ENCODE peak calls at places on chromosomes 16 and 17, in ten cellular contexts. R, C, W, N, X, Z, I, V, A and K are unnamed samples.

GRCh38 chr17:7888184-7888920 is at the start of gene CHD3:
- DNase-seq in R (peak), C (peak), W (no peak), N (no peak), X (peak), Z (peak), I (peak), V (no peak), A (no peak), K (peak)

GRCh38 chr17:80969030-80969673 is 22.5 kb upstream of the CHMP6 start:
- DNase-seq in R (no peak), C (no peak), W (no peak), N (no peak), X (no peak), Z (no peak), I (peak), V (peak), A (no peak), K (no peak)

GRCh38 chr16:69171325-69172095 is 15.5 kb upstream of the SNTB2 start:
- DNase-seq in R (peak), C (peak), W (no peak), N (no peak), X (peak), Z (no peak), I (no peak), V (no peak), A (no peak), K (no peak)

GRCh38 chr16:76940251-76940650 is 250.7 kb upstream of the MON1B start:
- DNase-seq in R (no peak), C (no peak), W (no peak), N (no peak), X (no peak), Z (no peak), I (no peak), V (no peak), A (no peak), K (no peak)

GRCh38 chr17:80129006-80129565 is 17.8 kb downstream of the EIF4A3 start:
- DNase-seq in R (peak), C (peak), W (no peak), N (no peak), X (no peak), Z (no peak), I (no peak), V (no peak), A (no peak), K (no peak)

GRCh38 chr17:80768936-80769335 is 222.7 kb upstream of the CHMP6 start:
- DNase-seq in R (no peak), C (no peak), W (no peak), N (no peak), X (no peak), Z (no peak), I (no peak), V (no peak), A (no peak), K (no peak)

GRCh38 chr16:53159781-53160436 is 105.1 kb downstream of the CHD9 start:
- DNase-seq in R (peak), C (peak), W (peak), N (no peak), X (peak), Z (peak), I (no peak), V (peak), A (peak), K (no peak)

GRCh38 chr16:89026121-89026612 is 49.2 kb upstream of the CBFA2T3 start:
- DNase-seq in R (no peak), C (no peak), W (no peak), N (no peak), X (no peak), Z (no peak), I (no peak), V (peak), A (no peak), K (no peak)

DNA sequence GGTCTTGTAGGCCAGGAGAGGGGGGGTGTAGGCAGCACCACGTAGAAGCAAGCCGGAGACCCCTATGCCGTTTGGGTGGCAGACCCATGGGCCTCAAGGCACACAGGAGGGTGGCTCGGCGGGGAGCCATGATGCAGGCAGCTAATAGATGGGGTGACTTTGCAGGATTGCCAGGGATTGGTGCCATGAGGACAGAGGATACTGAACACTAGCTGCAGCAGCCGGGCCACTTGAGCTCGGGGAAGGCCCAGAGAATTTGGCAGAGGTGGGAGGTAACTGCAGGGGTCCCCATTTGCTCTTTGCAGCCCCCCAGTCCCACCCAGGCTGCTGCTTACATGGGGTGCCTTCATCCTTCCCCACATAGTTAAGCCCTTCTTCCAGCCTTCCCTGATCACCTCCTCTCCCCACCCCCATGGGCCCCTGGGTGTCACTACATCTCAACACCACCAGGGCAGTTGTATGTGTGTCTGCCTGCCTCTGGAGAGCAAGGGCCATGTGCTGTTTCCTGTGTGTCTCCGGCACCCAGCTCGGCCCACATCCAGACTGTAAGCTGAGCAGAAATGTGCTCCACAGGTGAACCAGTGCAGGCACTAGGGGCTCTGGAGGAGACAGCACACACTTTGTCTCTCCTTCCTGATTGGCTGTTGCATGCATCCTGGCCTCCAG is 52.1 kb downstream of the SREBF1 start:
- DNase-seq in R (no peak), C (no peak), W (peak), N (no peak), X (peak), Z (no peak), I (no peak), V (no peak), A (no peak), K (peak)
- H3K4me3 ChIP-seq in R (no peak), C (no peak), W (no peak), N (peak), X (no peak), Z (no peak), I (no peak), V (no peak), A (no peak), K (no peak)

DNA sequence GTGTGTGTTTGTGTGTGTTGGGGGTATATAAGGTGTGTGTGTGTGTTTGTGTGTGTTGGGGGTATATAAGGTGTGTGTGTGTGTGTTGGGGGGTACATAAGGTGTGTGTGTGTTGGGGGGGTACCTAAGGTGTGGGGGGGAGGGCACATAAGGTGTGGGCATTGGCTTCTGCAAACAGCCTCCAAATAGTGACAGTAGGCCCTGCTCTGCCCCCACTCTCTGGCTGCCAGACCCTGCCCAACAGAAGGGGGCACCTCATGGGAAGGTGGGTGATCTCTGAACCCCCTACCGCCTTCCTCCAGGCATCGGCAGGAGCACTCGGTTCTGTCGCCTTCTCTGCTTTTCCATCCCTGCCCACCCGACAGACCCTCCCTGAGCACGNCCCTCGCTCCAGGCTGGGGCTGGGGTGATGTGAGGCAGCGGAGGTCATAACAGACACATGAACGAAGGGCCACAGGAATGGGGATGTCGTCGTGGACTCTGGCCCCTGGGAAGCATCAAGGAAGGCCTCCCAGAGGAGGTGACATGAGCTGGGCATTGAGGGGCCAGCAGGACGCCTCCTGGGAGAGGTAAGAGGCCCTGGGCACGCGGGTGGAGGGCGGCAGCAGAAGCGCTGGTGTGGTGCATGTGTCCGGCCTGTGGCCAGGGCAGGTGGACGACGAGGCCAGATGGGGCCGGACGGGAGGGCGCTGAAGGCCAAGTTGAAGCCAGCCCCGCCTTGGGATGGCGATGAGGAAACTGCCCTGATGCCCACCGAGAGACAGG is 136.6 kb upstream of the RPH3AL start:
- DNase-seq in R (peak), C (peak), W (no peak), N (no peak), X (peak), Z (no peak), I (no peak), V (peak), A (peak), K (no peak)
- H3K4me3 ChIP-seq in R (peak), C (peak), W (peak), N (peak), X (no peak), Z (peak), I (peak), V (peak), A (peak), K (peak)

GRCh38 chr16:68000450-68000849 is 1.2 kb upstream of the DPEP2 start:
- DNase-seq in R (peak), C (peak), W (no peak), N (no peak), X (no peak), Z (no peak), I (no peak), V (peak), A (no peak), K (no peak)
- H3K4me3 ChIP-seq in R (no peak), C (no peak), W (no peak), N (no peak), X (no peak), Z (no peak), I (no peak), V (no peak), A (no peak), K (no peak)

GRCh38 chr17:3004925-3005324 is 58.5 kb downstream of the OR1D5 start:
- DNase-seq in R (no peak), C (no peak), W (no peak), N (no peak), X (no peak), Z (no peak), I (no peak), V (no peak), A (no peak), K (no peak)
- H3K4me3 ChIP-seq in R (no peak), C (no peak), W (no peak), N (peak), X (no peak), Z (no peak), I (peak), V (no peak), A (no peak), K (no peak)

GRCh38 chr16:9447195-9447551 is 355.7 kb downstream of the HAPSTR1 start:
- DNase-seq in R (no peak), C (no peak), W (no peak), N (peak), X (no peak), Z (no peak), I (no peak), V (no peak), A (no peak), K (peak)

GRCh38 chr16:9446471-9447194 is 355.2 kb downstream of the HAPSTR1 start:
- DNase-seq in R (no peak), C (no peak), W (no peak), N (no peak), X (peak), Z (no peak), I (no peak), V (no peak), A (no peak), K (no peak)

GRCh38 chr16:9449597-9449996 is 358.2 kb downstream of the HAPSTR1 start:
- DNase-seq in R (no peak), C (no peak), W (no peak), N (no peak), X (no peak), Z (no peak), I (no peak), V (no peak), A (no peak), K (no peak)

GRCh38 chr16:9443864-9444263 is 352.4 kb downstream of the HAPSTR1 start:
- DNase-seq in R (no peak), C (no peak), W (no peak), N (no peak), X (no peak), Z (no peak), I (no peak), V (no peak), A (no peak), K (no peak)

GRCh38 chr16:9447699-9448098 is 356.3 kb downstream of the HAPSTR1 start:
- DNase-seq in R (no peak), C (no peak), W (no peak), N (no peak), X (no peak), Z (no peak), I (no peak), V (no peak), A (no peak), K (no peak)
- H3K4me3 ChIP-seq in R (no peak), C (no peak), W (no peak), N (no peak), X (no peak), Z (no peak), I (no peak), V (no peak), A (no peak), K (no peak)

GRCh38 chr16:6888536-6888935 is 444.1 kb upstream of the RBFOX1 start:
- DNase-seq in R (no peak), C (no peak), W (no peak), N (no peak), X (no peak), Z (no peak), I (no peak), V (no peak), A (no peak), K (no peak)
- H3K4me3 ChIP-seq in R (no peak), C (no peak), W (no peak), N (no peak), X (no peak), Z (no peak), I (no peak), V (no peak), A (no peak), K (no peak)

GRCh38 chr16:29729116-29729521 is 16.7 kb downstream of the C16orf54 start:
- DNase-seq in R (peak), C (peak), W (peak), N (no peak), X (peak), Z (no peak), I (no peak), V (no peak), A (peak), K (no peak)

GRCh38 chr16:29726845-29727379 is 18.9 kb downstream of the C16orf54 start:
- DNase-seq in R (no peak), C (no peak), W (no peak), N (no peak), X (no peak), Z (no peak), I (no peak), V (no peak), A (no peak), K (no peak)

GRCh38 chr16:29734826-29735225 is 11.0 kb downstream of the C16orf54 start:
- DNase-seq in R (no peak), C (no peak), W (no peak), N (no peak), X (no peak), Z (no peak), I (no peak), V (no peak), A (no peak), K (no peak)

GRCh38 chr16:29727452-29727851 is 18.3 kb downstream of the C16orf54 start:
- DNase-seq in R (no peak), C (no peak), W (no peak), N (no peak), X (no peak), Z (no peak), I (no peak), V (no peak), A (no peak), K (no peak)

DNA sequence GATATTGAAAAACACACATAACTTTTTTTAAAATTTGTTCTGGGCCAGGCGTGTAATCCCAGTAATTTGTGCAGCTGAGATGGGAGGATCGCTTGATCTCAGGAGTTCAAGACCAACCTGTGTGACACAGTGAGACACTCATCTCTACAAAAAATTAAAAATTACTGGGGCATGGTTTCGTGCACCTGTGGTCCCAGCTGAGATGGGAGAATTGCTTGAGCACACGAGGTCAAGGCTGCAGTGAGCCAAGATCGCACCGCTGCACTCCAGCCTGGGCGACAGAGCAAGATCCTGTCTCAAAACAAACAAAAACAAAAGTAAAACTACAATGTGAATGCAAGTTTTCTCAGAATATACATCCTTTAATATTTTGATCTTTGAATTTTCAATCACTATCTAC is 15.1 kb downstream of the C16orf54 start:
- DNase-seq in R (no peak), C (no peak), W (no peak), N (no peak), X (no peak), Z (no peak), I (no peak), V (no peak), A (no peak), K (no peak)
- H3K4me3 ChIP-seq in R (no peak), C (no peak), W (no peak), N (no peak), X (no peak), Z (no peak), I (no peak), V (no peak), A (no peak), K (no peak)